ENCODE peak calls at places on chromosomes 3 and 15, in seven cellular contexts. Z, R, V, I, G, J and O are unnamed samples.

GRCh38 chr15:42728562-42728961 is 8.4 kb downstream of the CDAN1 start:
- DNase-seq in Z (no peak), J (no peak), G (peak), V (no peak), R (no peak), I (no peak), O (no peak)

GRCh38 chr3:15797600-15798303 is at the start of gene ANKRD28:
- DNase-seq in V (peak), J (peak), G (peak), I (peak), Z (peak), R (peak), O (peak)

GRCh38 chr3:125039041-125039896 is 16.5 kb downstream of the HEG1 start:
- DNase-seq in J (peak), R (no peak), V (no peak), I (no peak), Z (peak), G (peak), O (no peak)

GRCh38 chr3:81249540-81250029 is 511.9 kb downstream of the GBE1 start:
- DNase-seq in J (no peak), G (no peak), R (peak), V (peak), Z (peak), I (peak), O (peak)

GRCh38 chr15:41511331-41512077 is 2.1 kb downstream of the LTK start:
- DNase-seq in Z (no peak), R (no peak), J (peak), G (no peak), I (no peak), V (no peak), O (no peak)

GRCh38 chr3:71423151-71423906 is 160.2 kb downstream of the FOXP1 start:
- DNase-seq in V (no peak), Z (peak), G (no peak), R (peak), J (no peak), I (no peak), O (no peak)

GRCh38 chr3:141853146-141853690 is 23.2 kb upstream of the ATP1B3 start:
- DNase-seq in G (no peak), Z (no peak), I (no peak), J (no peak), V (no peak), R (no peak), O (peak)

GRCh38 chr3:185630182-185630622 is 44.1 kb downstream of the SENP2 start:
- DNase-seq in J (no peak), I (peak), Z (peak), G (peak), R (peak), V (no peak), O (peak)

GRCh38 chr3:172221550-172221949 is 182.2 kb downstream of the FNDC3B start:
- DNase-seq in J (no peak), G (no peak), I (peak), R (peak), V (no peak), Z (peak), O (peak)

GRCh38 chr3:10224794-10225660 is 23.2 kb upstream of the TATDN2 start:
- DNase-seq in G (peak), J (peak), Z (peak), I (peak), V (peak), R (peak), O (peak)

GRCh38 chr3:56799251-56799882 is 2.4 kb downstream of the ARHGEF3 start:
- DNase-seq in G (peak), V (peak), R (peak), I (peak), Z (peak), J (peak), O (peak)

GRCh38 chr3:188827078-188827477 is 344.7 kb upstream of the TPRG1 start:
- DNase-seq in G (no peak), V (no peak), Z (no peak), I (peak), R (no peak), J (no peak), O (no peak)

GRCh38 chr3:163605915-163606314 is 1472.4 kb downstream of the SI start:
- DNase-seq in R (peak), Z (no peak), V (no peak), I (no peak), J (no peak), G (no peak), O (no peak)

GRCh38 chr15:52706091-52706490 is 26.9 kb upstream of the ATOSA start:
- DNase-seq in I (peak), Z (peak), J (no peak), G (no peak), R (peak), V (no peak), O (no peak)

GRCh38 chr3:16663852-16664712 is 58.9 kb upstream of the DAZL start:
- DNase-seq in G (no peak), V (no peak), J (peak), I (no peak), Z (no peak), R (no peak), O (peak)

GRCh38 chr15:61871926-61872522 is 188.2 kb downstream of the VPS13C start:
- DNase-seq in V (peak), I (peak), R (peak), Z (peak), G (peak), J (no peak), O (peak)

GRCh38 chr3:64327039-64327804 is 102.0 kb upstream of the PRICKLE2 start:
- DNase-seq in R (no peak), V (no peak), G (no peak), I (no peak), Z (no peak), J (no peak), O (peak)

GRCh38 chr15:100572362-100572983 is 29.5 kb downstream of the LINS1 start:
- DNase-seq in V (no peak), R (peak), I (peak), J (peak), G (peak), Z (peak), O (peak)

GRCh38 chr3:70861855-70862254 is 549.4 kb upstream of the MDFIC2 start:
- DNase-seq in R (peak), G (no peak), I (no peak), Z (peak), V (no peak), J (no peak), O (peak)

GRCh38 chr15:48472756-48473155 is 141.5 kb downstream of the DUT start:
- DNase-seq in R (peak), I (peak), G (no peak), V (no peak), J (no peak), Z (peak), O (peak)

GRCh38 chr15:92082217-92082843 is 228.8 kb downstream of the SLCO3A1 start:
- DNase-seq in J (peak), Z (peak), R (peak), V (peak), I (peak), G (peak), O (peak)

GRCh38 chr3:72990701-72991395 is 5.8 kb upstream of the PPP4R2 start:
- DNase-seq in J (no peak), R (no peak), V (no peak), Z (no peak), I (no peak), G (no peak), O (no peak)

GRCh38 chr3:131353016-131353877 is 28.3 kb upstream of the NUDT16 start:
- DNase-seq in G (no peak), Z (no peak), R (peak), J (no peak), I (no peak), V (no peak), O (no peak)

GRCh38 chr3:180402463-180403073 is 199.4 kb upstream of the TTC14 start:
- DNase-seq in I (no peak), Z (peak), R (no peak), V (no peak), J (no peak), G (no peak), O (no peak)

GRCh38 chr3:108125550-108126071 is 34.8 kb upstream of the CD47 start:
- DNase-seq in I (no peak), R (no peak), V (peak), G (no peak), Z (no peak), J (peak), O (no peak)

GRCh38 chr3:40845916-40846315 is 321.2 kb downstream of the ZNF621 start:
- DNase-seq in Z (no peak), V (no peak), J (no peak), I (no peak), G (no peak), R (no peak), O (no peak)

GRCh38 chr15:49155834-49156627 is 632 bp upstream of the COPS2 start:
- DNase-seq in R (peak), I (no peak), G (no peak), V (peak), Z (no peak), J (peak), O (peak)

GRCh38 chr3:191963182-191963581 is 502.2 kb downstream of the PYDC2 start:
- DNase-seq in J (no peak), V (peak), I (no peak), R (peak), Z (peak), G (no peak), O (no peak)

GRCh38 chr3:10417849-10418248 is 87.5 kb downstream of the ATP2B2 start:
- DNase-seq in I (peak), J (no peak), Z (peak), G (no peak), V (peak), R (peak), O (peak)

GRCh38 chr15:82985688-82986441 is at the start of gene RAMAC:
- DNase-seq in V (peak), G (peak), Z (peak), J (peak), I (peak), R (peak), O (peak)

GRCh38 chr3:48759071-48759470 is 42.0 kb upstream of the IP6K2 start:
- DNase-seq in I (no peak), J (no peak), G (no peak), Z (no peak), V (no peak), R (no peak), O (no peak)

GRCh38 chr3:51501833-51502561 is 2.2 kb upstream of the DCAF1 start:
- DNase-seq in V (peak), R (peak), Z (peak), G (peak), J (peak), I (peak), O (peak)

GRCh38 chr3:16917256-16917935 is 32.6 kb downstream of the PLCL2 start:
- DNase-seq in Z (peak), R (peak), G (no peak), V (no peak), J (no peak), I (peak), O (peak)

GRCh38 chr3:158562674-158563073 is 8.3 kb upstream of the MLF1 start:
- DNase-seq in V (no peak), I (no peak), Z (no peak), J (no peak), G (no peak), R (no peak), O (no peak)

GRCh38 chr15:52183562-52184173 is 7.5 kb downstream of the GNB5 start:
- DNase-seq in J (peak), Z (peak), I (peak), R (peak), V (peak), G (peak), O (peak)

GRCh38 chr3:101813817-101814440 is 34.9 kb downstream of the NXPE3 start:
- DNase-seq in G (no peak), J (no peak), Z (peak), R (peak), I (peak), V (peak), O (peak)

GRCh38 chr15:31867536-31868442 is 162.5 kb upstream of the CHRNA7 start:
- DNase-seq in J (peak), R (peak), V (peak), G (peak), I (peak), Z (peak), O (peak)

GRCh38 chr3:72722930-72723726 is 125.1 kb downstream of the SHQ1 start:
- DNase-seq in J (no peak), I (peak), Z (peak), G (no peak), V (peak), R (peak), O (peak)